ENCODE peak calls at places on chromosomes 13 and 19, in seven cellular contexts. I is Panc1, B is psoas muscle, L is fibroblast of gingiva, X is GM20000, J is fibroblast of the aortic adventitia, V is amygdala. U is an unnamed sample.

GRCh38 chr13:30158774-30159445 is 148.4 kb downstream of the KATNAL1 start:
- DNase-seq in I (no peak), B (peak), L (peak), X (no peak), J (peak), V (no peak), U (no peak)

GRCh38 chr19:46610851-46611770 is 10.0 kb downstream of the CALM3 start:
- DNase-seq in I (no peak), B (no peak), L (peak), X (peak), J (peak), V (no peak), U (no peak)

GRCh38 chr19:43789029-43789428 is 8.3 kb upstream of the KCNN4 start:
- DNase-seq in I (no peak), B (no peak), L (peak), X (no peak), J (peak), V (no peak), U (no peak)

GRCh38 chr19:31715249-31715944 is 366.2 kb upstream of the TSHZ3 start:
- DNase-seq in I (no peak), B (peak), L (no peak), X (no peak), J (peak), V (no peak), U (no peak)

GRCh38 chr13:93328943-93329342 is 102.3 kb downstream of the GPC6 start:
- DNase-seq in I (no peak), B (no peak), L (peak), X (no peak), J (peak), V (no peak), U (no peak)

GRCh38 chr13:97215325-97215724 is 6.8 kb upstream of the MBNL2 start:
- DNase-seq in I (no peak), B (no peak), L (no peak), X (no peak), J (no peak), V (no peak), U (no peak)

GRCh38 chr13:33275916-33276315 is 9.6 kb downstream of the STARD13 start:
- DNase-seq in I (no peak), B (no peak), L (peak), X (no peak), J (peak), V (no peak), U (no peak)

GRCh38 chr19:43751466-43752220 is 3.1 kb downstream of the SMG9 start:
- DNase-seq in I (no peak), B (no peak), L (no peak), X (no peak), J (peak), V (no peak), U (no peak)

GRCh38 chr13:26386026-26386425 is 132.1 kb downstream of the CDK8 start:
- DNase-seq in I (peak), B (no peak), L (no peak), X (no peak), J (no peak), V (no peak), U (no peak)

GRCh38 chr13:109575821-109576220 is 210.6 kb downstream of the IRS2 start:
- DNase-seq in I (no peak), B (no peak), L (no peak), X (no peak), J (no peak), V (no peak), U (no peak)

GRCh38 chr13:93227280-93227905 is 786 bp downstream of the GPC6 start:
- DNase-seq in I (no peak), B (peak), L (peak), X (no peak), J (peak), V (peak), U (no peak)

GRCh38 chr13:74338341-74338740 is 204.1 kb upstream of the KLF12 start:
- DNase-seq in I (no peak), B (no peak), L (no peak), X (no peak), J (no peak), V (no peak), U (no peak)

GRCh38 chr19:32318884-32319520 is 26.4 kb upstream of the ZNF507 start:
- DNase-seq in I (no peak), B (no peak), L (no peak), X (no peak), J (no peak), V (peak), U (no peak)

GRCh38 chr13:113656831-113657671 is 947 bp downstream of the ATP4B start:
- DNase-seq in I (no peak), B (no peak), L (no peak), X (no peak), J (no peak), V (no peak), U (no peak)

GRCh38 chr19:29795461-29795860 is 16.3 kb upstream of the CCNE1 start:
- DNase-seq in I (no peak), B (no peak), L (no peak), X (no peak), J (no peak), V (no peak), U (no peak)

GRCh38 chr13:100490692-100491091 is 97.9 kb downstream of the GGACT start:
- DNase-seq in I (no peak), B (no peak), L (no peak), X (no peak), J (no peak), V (no peak), U (no peak)

U was measured in hippocampal formation.